ENCODE peak calls at places on chromosomes 12 and 14, in six cellular contexts. T, V, Q, B, E and Z are unnamed samples.

GRCh38 chr12:132375747-132376463 is 46.5 kb upstream of the GALNT9 start:
- DNase-seq in T (no peak), V (no peak), Q (no peak), B (no peak), E (no peak), Z (no peak)

GRCh38 chr12:105860556-105861207 is 278.1 kb downstream of the NUAK1 start:
- DNase-seq in T (no peak), V (no peak), Q (no peak), B (no peak), E (no peak), Z (peak; percentile 21)

GRCh38 chr12:96441811-96442210 is 41.6 kb upstream of the CDK17 start:
- DNase-seq in T (no peak), V (no peak), Q (no peak), B (no peak), E (no peak), Z (no peak)

GRCh38 chr14:99347561-99347960 is 75.6 kb upstream of the BCL11B start:
- DNase-seq in T (no peak), V (no peak), Q (no peak), B (no peak), E (no peak), Z (no peak)

GRCh38 chr12:105273601-105274000 is 37.6 kb upstream of the APPL2 start:
- DNase-seq in T (no peak), V (no peak), Q (no peak), B (no peak), E (no peak), Z (no peak)

GRCh38 chr12:21774358-21775129 is at the start of gene KCNJ8:
- DNase-seq in T (no peak), V (no peak), Q (no peak), B (peak; percentile 22), E (peak; percentile 92), Z (no peak)

GRCh38 chr12:53966070-53966384 is 6.9 kb upstream of the HOXC11 start:
- DNase-seq in T (no peak), V (no peak), Q (no peak), B (no peak), E (no peak), Z (no peak)

GRCh38 chr14:101588286-101588975 is 27.1 kb downstream of the DIO3 start:
- DNase-seq in T (no peak), V (no peak), Q (no peak), B (no peak), E (no peak), Z (no peak)

GRCh38 chr12:110249716-110250225 is 31.3 kb upstream of the ATP2A2 start:
- DNase-seq in T (no peak), V (no peak), Q (no peak), B (peak; percentile 41), E (peak; percentile 53), Z (peak; percentile 40)

GRCh38 chr14:33934043-33934750 is 16.7 kb downstream of the EGLN3 start:
- DNase-seq in T (no peak), V (no peak), Q (no peak), B (no peak), E (no peak), Z (no peak)

GRCh38 chr14:47993883-47994282 is 318.5 kb upstream of the MDGA2 start:
- DNase-seq in T (no peak), V (no peak), Q (no peak), B (no peak), E (no peak), Z (no peak)

GRCh38 chr14:99908653-99909250 is 115.5 kb downstream of the EML1 start:
- DNase-seq in T (no peak), V (no peak), Q (no peak), B (no peak), E (no peak), Z (no peak)

GRCh38 chr12:132275110-132275531 is 54.3 kb downstream of the GALNT9 start:
- DNase-seq in T (no peak), V (peak; percentile 20), Q (peak; percentile 82), B (peak; percentile 52), E (no peak), Z (peak; percentile 68)

GRCh38 chr12:126668538-126668937 is 1598.4 kb upstream of the TMEM132C start:
- DNase-seq in T (no peak), V (peak; percentile 49), Q (no peak), B (peak; percentile 94), E (no peak), Z (peak; percentile 53)

GRCh38 chr12:15693233-15693911 is 95.8 kb downstream of the EPS8 start:
- DNase-seq in T (no peak), V (no peak), Q (no peak), B (no peak), E (no peak), Z (no peak)

GRCh38 chr12:6202846-6203245 is 2.6 kb downstream of the CD9 start:
- DNase-seq in T (no peak), V (no peak), Q (no peak), B (no peak), E (no peak), Z (no peak)

GRCh38 chr12:127810026-127810425 is 456.9 kb upstream of the TMEM132C start:
- DNase-seq in T (no peak), V (peak; percentile 77), Q (no peak), B (peak; percentile 98), E (no peak), Z (no peak)

GRCh38 chr12:47591387-47591786 is 114.4 kb downstream of the RPAP3 start:
- DNase-seq in T (no peak), V (no peak), Q (no peak), B (peak; percentile 56), E (no peak), Z (no peak)

GRCh38 chr12:57126561-57126960 is 1.7 kb upstream of the LRP1 start:
- DNase-seq in T (no peak), V (no peak), Q (no peak), B (no peak), E (no peak), Z (no peak)

GRCh38 chr14:71487941-71488340 is 444.3 kb upstream of the RGS6 start:
- DNase-seq in T (no peak), V (no peak), Q (no peak), B (no peak), E (no peak), Z (no peak)

GRCh38 chr12:77795699-77796098 is 35.0 kb upstream of the NAV3 start:
- DNase-seq in T (no peak), V (peak; percentile 4), Q (no peak), B (peak; percentile 51), E (no peak), Z (no peak)

GRCh38 chr12:43795716-43796282 is 10.3 kb downstream of the TWF1 start:
- DNase-seq in T (no peak), V (no peak), Q (no peak), B (no peak), E (no peak), Z (no peak)

GRCh38 chr14:67467134-67467533 is 21.4 kb downstream of the TMEM229B start:
- DNase-seq in T (no peak), V (no peak), Q (no peak), B (no peak), E (no peak), Z (no peak)

GRCh38 chr14:36767603-36768281 is 106.1 kb downstream of the PAX9 start:
- DNase-seq in T (no peak), V (no peak), Q (no peak), B (peak; percentile 27), E (no peak), Z (peak; percentile 32)

GRCh38 chr12:108140501-108140900 is 11.4 kb downstream of the WSCD2 start:
- DNase-seq in T (no peak), V (no peak), Q (no peak), B (no peak), E (no peak), Z (no peak)

GRCh38 chr14:65302571-65303184 is 109.9 kb upstream of the FUT8 start:
- DNase-seq in T (no peak), V (no peak), Q (no peak), B (peak; percentile 48), E (no peak), Z (no peak)

GRCh38 chr12:87376722-87377121 is 652.5 kb downstream of the C12orf50 start:
- DNase-seq in T (no peak), V (no peak), Q (no peak), B (no peak), E (no peak), Z (no peak)

GRCh38 chr12:69457433-69457832 is 12.8 kb upstream of the FRS2 start:
- DNase-seq in T (no peak), V (no peak), Q (no peak), B (no peak), E (no peak), Z (no peak)

GRCh38 chr14:49940805-49941421 is 48.0 kb downstream of the ARF6 start:
- DNase-seq in T (no peak), V (no peak), Q (no peak), B (peak; percentile 82), E (no peak), Z (no peak)

GRCh38 chr12:60684988-60685655 is 1089.3 kb downstream of the SLC16A7 start:
- DNase-seq in T (no peak), V (no peak), Q (no peak), B (no peak), E (no peak), Z (no peak)
- TF ChIP-seq CTCF in T (no peak), V (peak; percentile 54), Q (no peak), B (no peak), E (no peak), Z (no peak)

GRCh38 chr14:105532735-105533141 is 6.4 kb downstream of the TMEM121 start:
- DNase-seq in T (no peak), V (no peak), Q (no peak), B (peak; percentile 17), E (no peak), Z (peak; percentile 50)
- TF ChIP-seq CTCF in T (no peak), V (peak; percentile 42), Q (peak; percentile 48), B (peak; percentile 51), E (no peak), Z (no peak)

GRCh38 chr12:111271674-111272418 is 97.0 kb downstream of the PHETA1 start:
- DNase-seq in T (no peak), V (no peak), Q (peak; percentile 4), B (no peak), E (no peak), Z (no peak)

GRCh38 chr12:111277570-111277969 is 91.3 kb downstream of the PHETA1 start:
- DNase-seq in T (no peak), V (no peak), Q (no peak), B (no peak), E (no peak), Z (no peak)

GRCh38 chr12:111275308-111275707 is 93.6 kb downstream of the PHETA1 start:
- DNase-seq in T (no peak), V (no peak), Q (no peak), B (no peak), E (no peak), Z (no peak)

GRCh38 chr12:111276189-111276588 is 92.7 kb downstream of the PHETA1 start:
- DNase-seq in T (no peak), V (no peak), Q (no peak), B (no peak), E (no peak), Z (no peak)

GRCh38 chr12:111274820-111275219 is 94.1 kb downstream of the PHETA1 start:
- DNase-seq in T (no peak), V (no peak), Q (peak; percentile 15), B (no peak), E (no peak), Z (no peak)
- TF ChIP-seq CTCF in T (no peak), V (peak; percentile 45), Q (peak; percentile 71), B (peak; percentile 44), E (no peak), Z (no peak)

DNA sequence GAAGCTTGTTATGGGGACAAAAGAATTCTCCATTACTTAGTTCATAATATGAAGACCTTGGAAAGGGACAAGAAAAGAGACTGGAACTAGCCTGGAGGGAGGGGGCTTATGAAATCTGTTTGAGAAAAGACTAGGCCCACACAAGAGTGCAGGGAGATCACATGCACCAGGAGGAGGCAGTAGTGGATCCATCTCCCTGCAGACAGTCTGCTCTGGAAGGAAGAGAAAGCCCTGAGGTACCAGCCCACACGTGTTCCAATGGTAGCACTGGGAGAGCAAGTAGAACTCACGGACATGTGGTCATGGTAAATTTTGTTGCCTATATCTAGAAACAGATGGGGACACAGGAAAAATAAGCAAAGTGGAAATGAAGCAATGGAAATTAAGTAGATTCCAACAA is 445.4 kb downstream of the SOX5 start:
- DNase-seq in T (no peak), V (no peak), Q (no peak), B (no peak), E (no peak), Z (no peak)
- TF ChIP-seq CTCF in T (no peak), V (no peak), Q (no peak), B (no peak), E (no peak), Z (no peak)